ENCODE peak calls at places on chromosome 4, in seven cellular contexts. T, D, R, K, I, X and W are unnamed samples.

GRCh38 chr4:113540859-113541258 is 220.7 kb downstream of the CAMK2D start:
- DNase-seq in I (no peak), D (peak), X (no peak), K (no peak), R (no peak), T (no peak), W (no peak)

GRCh38 chr4:123952530-123953274 is 556.1 kb downstream of the SPRY1 start:
- DNase-seq in R (no peak), K (no peak), T (no peak), D (peak), I (no peak), X (no peak), W (no peak)

GRCh38 chr4:105520819-105521790 is 31.3 kb upstream of the ARHGEF38 start:
- DNase-seq in D (peak), X (no peak), I (peak), T (no peak), R (no peak), K (no peak), W (peak)

GRCh38 chr4:125085-125820 is 952 bp downstream of the ZNF718 start:
- DNase-seq in T (no peak), X (no peak), K (no peak), I (peak), R (no peak), D (peak), W (no peak)

GRCh38 chr4:112889619-112890294 is 159.7 kb upstream of the ANK2 start:
- DNase-seq in D (no peak), K (no peak), R (no peak), X (no peak), T (no peak), I (no peak), W (no peak)

GRCh38 chr4:139555705-139556070 is 331 bp downstream of the SETD7 start:
- DNase-seq in T (peak), X (no peak), R (no peak), D (no peak), I (peak), K (peak), W (peak)

GRCh38 chr4:13523591-13524503 is 20.5 kb downstream of the NKX3-2 start:
- DNase-seq in T (no peak), R (no peak), X (no peak), I (no peak), D (no peak), K (no peak), W (no peak)

GRCh38 chr4:153344131-153345010 is at the start of gene MND1:
- DNase-seq in R (peak), I (peak), X (peak), K (peak), T (peak), D (peak), W (peak)

GRCh38 chr4:77501851-77502250 is 103.8 kb upstream of the CXCL13 start:
- DNase-seq in K (no peak), T (no peak), R (no peak), D (no peak), I (no peak), X (no peak), W (no peak)

GRCh38 chr4:147498031-147498700 is 17.3 kb downstream of the EDNRA start:
- DNase-seq in K (no peak), X (no peak), R (no peak), D (peak), I (no peak), T (no peak), W (no peak)

GRCh38 chr4:40984051-40984450 is 230.3 kb downstream of the APBB2 start:
- DNase-seq in R (no peak), T (no peak), K (no peak), X (no peak), I (no peak), D (no peak), W (no peak)

GRCh38 chr4:88672987-88673386 is 24.6 kb downstream of the NAP1L5 start:
- DNase-seq in T (no peak), R (no peak), X (no peak), I (no peak), K (no peak), D (peak), W (peak)

GRCh38 chr4:76016383-76016782 is 6.9 kb downstream of the CXCL10 start:
- DNase-seq in I (peak), K (no peak), T (no peak), X (no peak), D (peak), R (no peak), W (no peak)

GRCh38 chr4:112377701-112378620 is 80.8 kb downstream of the ALPK1 start:
- DNase-seq in I (no peak), X (no peak), K (no peak), T (no peak), D (no peak), R (no peak), W (no peak)

GRCh38 chr4:139651282-139652194 is 14.1 kb upstream of the MGST2 start:
- DNase-seq in K (peak), R (peak), T (peak), I (peak), X (peak), D (peak), W (peak)

DNA sequence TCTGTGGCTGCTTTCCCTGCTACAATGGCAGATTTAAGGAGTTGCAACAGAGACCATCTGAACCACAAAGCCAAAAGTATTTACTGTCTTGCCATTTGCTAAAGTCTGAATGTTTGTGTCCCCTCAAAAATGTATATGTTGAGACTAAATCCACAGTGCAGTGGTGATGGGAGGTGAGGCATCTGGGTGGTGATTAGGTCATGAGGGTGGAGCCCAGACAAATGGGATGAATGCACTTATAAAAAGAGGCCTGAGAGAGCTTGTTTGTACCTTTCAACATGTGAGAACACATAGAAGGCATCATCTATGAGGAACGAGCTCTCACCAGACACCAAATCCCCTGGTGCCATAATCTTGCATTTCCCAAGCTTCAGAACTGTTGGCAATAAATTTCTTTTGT is 137.3 kb downstream of the TMEM144 start:
- DNase-seq in D (peak), X (no peak), I (no peak), R (no peak), K (no peak), T (no peak), W (no peak)
- H3K4me3 ChIP-seq in D (no peak), X (no peak), I (no peak), R (no peak), K (no peak), T (no peak), W (no peak)

GRCh38 chr4:95020521-95020920 is 262.8 kb downstream of the BMPR1B start:
- DNase-seq in T (no peak), D (no peak), I (no peak), X (no peak), R (no peak), K (no peak), W (no peak)
- H3K27ac ChIP-seq in T (no peak), D (no peak), I (no peak), X (no peak), R (no peak), K (no peak), W (no peak)

GRCh38 chr4:173526034-173526482 is 4.0 kb downstream of the HAND2 start:
- DNase-seq in X (no peak), I (no peak), D (no peak), T (no peak), K (no peak), R (no peak), W (no peak)
- H3K4me3 ChIP-seq in X (no peak), I (peak), D (no peak), T (no peak), K (peak), R (no peak), W (no peak)

GRCh38 chr4:19014594-19014993 is 993.0 kb upstream of the LCORL start:
- DNase-seq in X (no peak), R (no peak), T (no peak), I (no peak), K (no peak), D (no peak), W (no peak)

GRCh38 chr4:19005211-19005610 is 983.7 kb upstream of the LCORL start:
- DNase-seq in D (no peak), X (no peak), T (no peak), I (no peak), R (no peak), K (no peak), W (no peak)

GRCh38 chr4:19009886-19010285 is 988.3 kb upstream of the LCORL start:
- DNase-seq in R (no peak), D (no peak), T (no peak), I (no peak), X (no peak), K (no peak), W (no peak)

GRCh38 chr4:19010766-19011165 is 989.2 kb upstream of the LCORL start:
- DNase-seq in X (no peak), R (no peak), K (no peak), D (no peak), I (no peak), T (no peak), W (no peak)
- H3K27ac ChIP-seq in X (no peak), R (no peak), K (no peak), D (no peak), I (no peak), T (no peak), W (no peak)

DNA sequence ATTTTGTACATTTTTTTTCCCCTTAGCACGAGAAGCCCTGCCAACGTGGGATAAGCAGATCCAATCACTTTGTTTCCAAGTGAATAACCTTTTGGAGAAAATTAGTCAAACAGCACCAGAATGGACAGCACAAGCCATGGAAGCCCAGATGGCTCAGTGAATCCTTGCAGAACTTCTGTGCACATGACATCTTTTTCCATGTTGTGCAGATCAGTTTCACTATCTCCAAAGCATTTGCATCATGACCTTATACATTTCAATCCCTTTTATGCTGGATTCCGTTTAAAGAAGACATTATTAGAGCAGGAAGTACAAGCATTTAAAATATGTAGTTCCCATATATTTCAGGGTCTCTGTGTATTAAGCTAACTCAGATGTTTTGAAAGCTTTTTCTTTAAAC is 39.3 kb downstream of the PLAC8 start:
- DNase-seq in R (no peak), T (no peak), K (no peak), D (no peak), X (no peak), I (no peak), W (no peak)
- H3K4me3 ChIP-seq in R (no peak), T (no peak), K (no peak), D (no peak), X (no peak), I (no peak), W (no peak)

GRCh38 chr4:74635074-74635473 is 159.2 kb downstream of the BTC start:
- DNase-seq in T (no peak), D (peak), K (no peak), I (no peak), R (no peak), X (no peak), W (peak)
- H3K27ac ChIP-seq in T (no peak), D (no peak), K (no peak), I (no peak), R (no peak), X (no peak), W (no peak)